ENCODE peak calls at places on chromosomes 3 and 15, in nine cellular contexts. One of them, this sample, is unnamed.
A peak's percentile ranks its signal among the peaks of the same experiment; 100 is the strongest.

GRCh38 chr3:128133273-128133883 is 9.8 kb upstream of the RUVBL1 start:
- DNase-seq in cardiac muscle cell: no peak
- DNase-seq in breast epithelium: no peak
- DNase-seq in dorsolateral prefrontal cortex: no peak
- DNase-seq in hepatocyte: peak; percentile 40
- DNase-seq in heart left ventricle: no peak
- DNase-seq in tibial artery: no peak
- DNase-seq in SK-N-SH: peak; percentile 44
- DNase-seq in MM.1S: peak; percentile 25
- DNase-seq in this sample: peak; percentile 44

GRCh38 chr3:80688814-80689213 is 921.0 kb upstream of the ROBO1 start:
- DNase-seq in cardiac muscle cell: peak; percentile 19
- DNase-seq in breast epithelium: no peak
- DNase-seq in heart left ventricle: no peak
- DNase-seq in MM.1S: peak; percentile 19
- DNase-seq in hepatocyte: peak; percentile 32
- DNase-seq in dorsolateral prefrontal cortex: no peak
- DNase-seq in SK-N-SH: peak; percentile 7
- DNase-seq in tibial artery: no peak
- DNase-seq in this sample: no peak

GRCh38 chr3:10373686-10374261 is 52.9 kb upstream of the SEC13 start:
- DNase-seq in heart left ventricle: no peak
- DNase-seq in MM.1S: no peak
- DNase-seq in SK-N-SH: no peak
- DNase-seq in cardiac muscle cell: no peak
- DNase-seq in breast epithelium: no peak
- DNase-seq in dorsolateral prefrontal cortex: no peak
- DNase-seq in hepatocyte: no peak
- DNase-seq in tibial artery: no peak
- DNase-seq in this sample: no peak

GRCh38 chr3:117939628-117940027 is 1095.0 kb downstream of the IGSF11 start:
- DNase-seq in SK-N-SH: no peak
- DNase-seq in heart left ventricle: no peak
- DNase-seq in breast epithelium: no peak
- DNase-seq in cardiac muscle cell: no peak
- DNase-seq in hepatocyte: no peak
- DNase-seq in dorsolateral prefrontal cortex: no peak
- DNase-seq in MM.1S: no peak
- DNase-seq in tibial artery: no peak
- DNase-seq in this sample: no peak

GRCh38 chr15:30921781-30922371 is 18.2 kb downstream of the FAN1 start:
- DNase-seq in SK-N-SH: peak; percentile 76
- DNase-seq in hepatocyte: no peak
- DNase-seq in tibial artery: no peak
- DNase-seq in MM.1S: no peak
- DNase-seq in cardiac muscle cell: no peak
- DNase-seq in heart left ventricle: peak; percentile 86
- DNase-seq in dorsolateral prefrontal cortex: peak; percentile 65
- DNase-seq in breast epithelium: no peak
- DNase-seq in this sample: no peak

GRCh38 chr3:156217674-156218352 is 97.4 kb downstream of the KCNAB1 start:
- DNase-seq in dorsolateral prefrontal cortex: no peak
- DNase-seq in tibial artery: no peak
- DNase-seq in SK-N-SH: no peak
- DNase-seq in heart left ventricle: no peak
- DNase-seq in cardiac muscle cell: no peak
- DNase-seq in breast epithelium: no peak
- DNase-seq in hepatocyte: peak; percentile 23
- DNase-seq in MM.1S: no peak
- DNase-seq in this sample: no peak

GRCh38 chr3:175486255-175486654 is 627.1 kb downstream of the NAALADL2 start:
- DNase-seq in tibial artery: no peak
- DNase-seq in SK-N-SH: no peak
- DNase-seq in cardiac muscle cell: no peak
- DNase-seq in breast epithelium: no peak
- DNase-seq in MM.1S: no peak
- DNase-seq in hepatocyte: no peak
- DNase-seq in dorsolateral prefrontal cortex: no peak
- DNase-seq in heart left ventricle: no peak
- DNase-seq in this sample: no peak

GRCh38 chr15:57235186-57235585 is 141.1 kb upstream of the CGNL1 start:
- DNase-seq in tibial artery: no peak
- DNase-seq in heart left ventricle: no peak
- DNase-seq in hepatocyte: no peak
- DNase-seq in SK-N-SH: no peak
- DNase-seq in breast epithelium: no peak
- DNase-seq in MM.1S: no peak
- DNase-seq in dorsolateral prefrontal cortex: no peak
- DNase-seq in cardiac muscle cell: no peak
- DNase-seq in this sample: no peak

GRCh38 chr15:85795320-85795668 is 569 bp upstream of the KLHL25 start:
- DNase-seq in cardiac muscle cell: no peak
- DNase-seq in heart left ventricle: no peak
- DNase-seq in breast epithelium: no peak
- DNase-seq in MM.1S: no peak
- DNase-seq in tibial artery: no peak
- DNase-seq in hepatocyte: no peak
- DNase-seq in SK-N-SH: no peak
- DNase-seq in dorsolateral prefrontal cortex: no peak
- DNase-seq in this sample: no peak

GRCh38 chr3:60417590-60417989 is 833.7 kb downstream of the FHIT start:
- DNase-seq in breast epithelium: no peak
- DNase-seq in dorsolateral prefrontal cortex: no peak
- DNase-seq in SK-N-SH: no peak
- DNase-seq in tibial artery: no peak
- DNase-seq in cardiac muscle cell: no peak
- DNase-seq in MM.1S: no peak
- DNase-seq in heart left ventricle: no peak
- DNase-seq in hepatocyte: no peak
- DNase-seq in this sample: no peak

GRCh38 chr3:100400424-100400781 is 486 bp downstream of the TOMM70 start:
- DNase-seq in dorsolateral prefrontal cortex: no peak
- DNase-seq in tibial artery: peak; percentile 20
- DNase-seq in SK-N-SH: no peak
- DNase-seq in breast epithelium: no peak
- DNase-seq in MM.1S: peak; percentile 30
- DNase-seq in cardiac muscle cell: peak; percentile 41
- DNase-seq in hepatocyte: peak; percentile 42
- DNase-seq in heart left ventricle: no peak
- DNase-seq in this sample: no peak

GRCh38 chr15:101313041-101313761 is 18.2 kb upstream of the SNRPA1 start:
- DNase-seq in heart left ventricle: no peak
- DNase-seq in cardiac muscle cell: no peak
- DNase-seq in hepatocyte: no peak
- DNase-seq in dorsolateral prefrontal cortex: no peak
- DNase-seq in breast epithelium: no peak
- DNase-seq in SK-N-SH: no peak
- DNase-seq in MM.1S: no peak
- DNase-seq in tibial artery: no peak
- DNase-seq in this sample: no peak

GRCh38 chr15:52786436-52787122 is 3.6 kb downstream of the ONECUT1 start:
- DNase-seq in dorsolateral prefrontal cortex: no peak
- DNase-seq in SK-N-SH: no peak
- DNase-seq in heart left ventricle: no peak
- DNase-seq in MM.1S: no peak
- DNase-seq in breast epithelium: no peak
- DNase-seq in hepatocyte: no peak
- DNase-seq in tibial artery: no peak
- DNase-seq in cardiac muscle cell: no peak
- DNase-seq in this sample: no peak
- H3K4me3 ChIP-seq in dorsolateral prefrontal cortex: no peak overlapping the region
- H3K4me3 ChIP-seq in SK-N-SH: no peak overlapping the region
- H3K4me3 ChIP-seq in heart left ventricle: no peak overlapping the region
- H3K4me3 ChIP-seq in MM.1S: no peak overlapping the region
- H3K4me3 ChIP-seq in breast epithelium: no peak overlapping the region
- H3K4me3 ChIP-seq in hepatocyte: no peak overlapping the region
- H3K4me3 ChIP-seq in tibial artery: no peak overlapping the region
- H3K4me3 ChIP-seq in cardiac muscle cell: no peak overlapping the region
- H3K4me3 ChIP-seq in this sample: no peak overlapping the region

GRCh38 chr15:80070840-80071239 is 11.4 kb downstream of the ZFAND6 start:
- DNase-seq in hepatocyte: no peak
- DNase-seq in breast epithelium: no peak
- DNase-seq in cardiac muscle cell: peak; percentile 41
- DNase-seq in SK-N-SH: no peak
- DNase-seq in dorsolateral prefrontal cortex: no peak
- DNase-seq in tibial artery: no peak
- DNase-seq in MM.1S: no peak
- DNase-seq in heart left ventricle: no peak
- DNase-seq in this sample: no peak

GRCh38 chr15:80071652-80072051 is 12.2 kb downstream of the ZFAND6 start:
- DNase-seq in hepatocyte: no peak
- DNase-seq in MM.1S: no peak
- DNase-seq in heart left ventricle: no peak
- DNase-seq in breast epithelium: no peak
- DNase-seq in tibial artery: no peak
- DNase-seq in SK-N-SH: no peak
- DNase-seq in dorsolateral prefrontal cortex: no peak
- DNase-seq in cardiac muscle cell: no peak
- DNase-seq in this sample: no peak

GRCh38 chr15:80068578-80068977 is 9.1 kb downstream of the ZFAND6 start:
- DNase-seq in heart left ventricle: no peak
- DNase-seq in hepatocyte: no peak
- DNase-seq in MM.1S: no peak
- DNase-seq in dorsolateral prefrontal cortex: no peak
- DNase-seq in breast epithelium: no peak
- DNase-seq in tibial artery: no peak
- DNase-seq in SK-N-SH: no peak
- DNase-seq in cardiac muscle cell: no peak
- DNase-seq in this sample: no peak

GRCh38 chr15:80073197-80073596 is 13.7 kb downstream of the ZFAND6 start:
- DNase-seq in hepatocyte: no peak
- DNase-seq in MM.1S: no peak
- DNase-seq in cardiac muscle cell: no peak
- DNase-seq in heart left ventricle: no peak
- DNase-seq in dorsolateral prefrontal cortex: no peak
- DNase-seq in tibial artery: no peak
- DNase-seq in breast epithelium: no peak
- DNase-seq in SK-N-SH: no peak
- DNase-seq in this sample: no peak

DNA sequence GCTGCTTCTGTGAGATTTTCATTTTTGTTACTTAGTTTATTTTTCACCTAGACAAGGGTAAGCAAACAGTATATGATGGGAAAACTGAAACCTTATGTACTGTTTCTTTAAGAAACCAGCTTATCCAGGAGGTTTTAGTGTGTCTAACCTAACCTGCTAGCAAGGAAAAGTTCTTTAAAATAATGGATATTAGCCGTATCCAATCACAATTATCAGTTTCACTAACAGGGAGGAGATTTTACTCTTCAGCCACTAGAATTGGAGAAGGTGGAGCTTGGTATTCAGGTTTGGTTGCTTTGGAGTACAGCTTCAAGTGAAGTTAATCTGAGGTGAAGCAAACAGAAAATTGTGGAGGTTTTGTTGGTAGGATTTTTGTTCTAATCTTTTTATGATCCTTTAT is 12.8 kb downstream of the ZFAND6 start:
- DNase-seq in hepatocyte: peak; percentile 81
- DNase-seq in MM.1S: peak; percentile 91
- DNase-seq in breast epithelium: no peak
- DNase-seq in heart left ventricle: no peak
- DNase-seq in tibial artery: no peak
- DNase-seq in SK-N-SH: peak; percentile 73
- DNase-seq in dorsolateral prefrontal cortex: no peak
- DNase-seq in cardiac muscle cell: peak; percentile 85
- DNase-seq in this sample: peak; percentile 93
- H3K4me3 ChIP-seq in hepatocyte: peak overlapping the region; percentile 13
- H3K4me3 ChIP-seq in MM.1S: peak overlapping the region; percentile 58
- H3K4me3 ChIP-seq in breast epithelium: peak overlapping the region; percentile 33
- H3K4me3 ChIP-seq in heart left ventricle: peak overlapping the region; percentile 57
- H3K4me3 ChIP-seq in tibial artery: peak overlapping the region; percentile 21
- H3K4me3 ChIP-seq in SK-N-SH: peak overlapping the region; percentile 56
- H3K4me3 ChIP-seq in dorsolateral prefrontal cortex: peak overlapping the region; percentile 42
- H3K4me3 ChIP-seq in cardiac muscle cell: peak overlapping the region; percentile 57
- H3K4me3 ChIP-seq in this sample: peak overlapping the region; percentile 71

DNA sequence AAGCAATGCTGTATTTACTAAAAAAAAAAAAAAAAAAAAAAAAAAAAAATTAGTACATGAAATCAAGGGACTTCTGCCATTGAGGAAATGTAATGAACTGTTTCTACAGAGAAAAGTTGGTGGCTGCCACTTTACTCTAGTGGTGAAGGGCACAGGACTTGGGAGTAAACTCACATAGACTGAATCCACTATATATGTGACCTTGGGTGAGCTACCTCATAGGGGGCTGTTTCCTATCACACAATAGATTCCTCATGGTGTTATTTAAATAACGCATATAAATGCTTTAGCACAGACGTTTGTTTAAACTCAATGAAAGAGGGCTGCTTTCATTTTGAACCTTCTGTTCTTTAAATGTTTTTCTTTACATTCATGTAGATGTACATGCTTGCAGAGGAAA is 25.8 kb downstream of the TERC start:
- DNase-seq in hepatocyte: no peak
- DNase-seq in tibial artery: no peak
- DNase-seq in cardiac muscle cell: no peak
- DNase-seq in heart left ventricle: no peak
- DNase-seq in breast epithelium: no peak
- DNase-seq in dorsolateral prefrontal cortex: no peak
- DNase-seq in SK-N-SH: no peak
- DNase-seq in MM.1S: no peak
- DNase-seq in this sample: no peak
- H3K4me3 ChIP-seq in hepatocyte: no peak overlapping the region
- H3K4me3 ChIP-seq in tibial artery: no peak overlapping the region
- H3K4me3 ChIP-seq in cardiac muscle cell: no peak overlapping the region
- H3K4me3 ChIP-seq in heart left ventricle: no peak overlapping the region
- H3K4me3 ChIP-seq in breast epithelium: no peak overlapping the region
- H3K4me3 ChIP-seq in dorsolateral prefrontal cortex: no peak overlapping the region
- H3K4me3 ChIP-seq in SK-N-SH: no peak overlapping the region
- H3K4me3 ChIP-seq in MM.1S: no peak overlapping the region
- H3K4me3 ChIP-seq in this sample: no peak overlapping the region

GRCh38 chr3:16504242-16504641 is 9.3 kb downstream of the RFTN1 start:
- DNase-seq in breast epithelium: no peak
- DNase-seq in hepatocyte: no peak
- DNase-seq in dorsolateral prefrontal cortex: no peak
- DNase-seq in cardiac muscle cell: no peak
- DNase-seq in tibial artery: no peak
- DNase-seq in heart left ventricle: no peak
- DNase-seq in SK-N-SH: no peak
- DNase-seq in MM.1S: peak; percentile 20
- DNase-seq in this sample: no peak

GRCh38 chr3:16503191-16503776 is 10.2 kb downstream of the RFTN1 start:
- DNase-seq in cardiac muscle cell: no peak
- DNase-seq in breast epithelium: no peak
- DNase-seq in hepatocyte: peak; percentile 23
- DNase-seq in tibial artery: no peak
- DNase-seq in dorsolateral prefrontal cortex: no peak
- DNase-seq in heart left ventricle: no peak
- DNase-seq in SK-N-SH: no peak
- DNase-seq in MM.1S: no peak
- DNase-seq in this sample: no peak

GRCh38 chr3:16506884-16507409 is 6.6 kb downstream of the RFTN1 start:
- DNase-seq in breast epithelium: no peak
- DNase-seq in dorsolateral prefrontal cortex: no peak
- DNase-seq in hepatocyte: no peak
- DNase-seq in SK-N-SH: no peak
- DNase-seq in tibial artery: no peak
- DNase-seq in cardiac muscle cell: no peak
- DNase-seq in heart left ventricle: no peak
- DNase-seq in MM.1S: no peak
- DNase-seq in this sample: no peak

GRCh38 chr3:16506451-16506850 is 7.0 kb downstream of the RFTN1 start:
- DNase-seq in tibial artery: no peak
- DNase-seq in SK-N-SH: no peak
- DNase-seq in MM.1S: no peak
- DNase-seq in hepatocyte: no peak
- DNase-seq in heart left ventricle: no peak
- DNase-seq in dorsolateral prefrontal cortex: no peak
- DNase-seq in breast epithelium: no peak
- DNase-seq in cardiac muscle cell: no peak
- DNase-seq in this sample: no peak

GRCh38 chr3:16504692-16505091 is 8.8 kb downstream of the RFTN1 start:
- DNase-seq in dorsolateral prefrontal cortex: no peak
- DNase-seq in cardiac muscle cell: no peak
- DNase-seq in breast epithelium: no peak
- DNase-seq in SK-N-SH: no peak
- DNase-seq in MM.1S: no peak
- DNase-seq in heart left ventricle: no peak
- DNase-seq in hepatocyte: no peak
- DNase-seq in tibial artery: no peak
- DNase-seq in this sample: no peak
- H3K4me3 ChIP-seq in dorsolateral prefrontal cortex: no peak overlapping the region
- H3K4me3 ChIP-seq in cardiac muscle cell: no peak overlapping the region
- H3K4me3 ChIP-seq in breast epithelium: no peak overlapping the region
- H3K4me3 ChIP-seq in SK-N-SH: no peak overlapping the region
- H3K4me3 ChIP-seq in MM.1S: no peak overlapping the region
- H3K4me3 ChIP-seq in heart left ventricle: no peak overlapping the region
- H3K4me3 ChIP-seq in hepatocyte: no peak overlapping the region
- H3K4me3 ChIP-seq in tibial artery: no peak overlapping the region
- H3K4me3 ChIP-seq in this sample: no peak overlapping the region

This sample was measured in Jurkat, Clone E6-1.